ENCODE peak calls at places on chromosomes 3 and 15, in ten cellular contexts. One of them, this sample, is unnamed.

GRCh38 chr3:196965112-196965803 is 3.4 kb downstream of the PIGZ start:
- DNase-seq in amniotic stem cell: no peak
- DNase-seq in activated naive CD8-positive, alpha-beta T cell treated with anti-CD3 and anti-CD28 coated beads, Interleukin-2, amount 50 U/mL, for 24 hours: no peak
- DNase-seq in T-helper 1 cell: no peak
- DNase-seq in stimulated activated CD4-positive, alpha-beta T cell treated with anti-CD3 and anti-CD28 coated beads, Interleukin-15, amount 100 ng/mL, for 1 hour: no peak
- DNase-seq in NCI-H187 treated with DMSO at 0.1 percent for 48 hours: no peak
- DNase-seq in EL: no peak
- DNase-seq in hepatic stellate cell: no peak
- DNase-seq in activated CD4-positive, alpha-beta T cell treated with anti-CD3 and anti-CD28 coated beads for 1 hour: no peak
- DNase-seq in IMR-90: no peak
- DNase-seq in this sample: no peak

GRCh38 chr15:97995192-97995591 is 34.7 kb downstream of the ARRDC4 start:
- DNase-seq in amniotic stem cell: no peak
- DNase-seq in activated naive CD8-positive, alpha-beta T cell treated with anti-CD3 and anti-CD28 coated beads, Interleukin-2, amount 50 U/mL, for 24 hours: no peak
- DNase-seq in T-helper 1 cell: no peak
- DNase-seq in stimulated activated CD4-positive, alpha-beta T cell treated with anti-CD3 and anti-CD28 coated beads, Interleukin-15, amount 100 ng/mL, for 1 hour: no peak
- DNase-seq in NCI-H187 treated with DMSO at 0.1 percent for 48 hours: no peak
- DNase-seq in EL: no peak
- DNase-seq in hepatic stellate cell: no peak
- DNase-seq in activated CD4-positive, alpha-beta T cell treated with anti-CD3 and anti-CD28 coated beads for 1 hour: no peak
- DNase-seq in IMR-90: no peak
- DNase-seq in this sample: no peak

GRCh38 chr3:127263586-127264231 is 24.1 kb downstream of the PRR20G start:
- DNase-seq in amniotic stem cell: no peak
- DNase-seq in activated naive CD8-positive, alpha-beta T cell treated with anti-CD3 and anti-CD28 coated beads, Interleukin-2, amount 50 U/mL, for 24 hours: no peak
- DNase-seq in T-helper 1 cell: no peak
- DNase-seq in stimulated activated CD4-positive, alpha-beta T cell treated with anti-CD3 and anti-CD28 coated beads, Interleukin-15, amount 100 ng/mL, for 1 hour: no peak
- DNase-seq in NCI-H187 treated with DMSO at 0.1 percent for 48 hours: no peak
- DNase-seq in EL: no peak
- DNase-seq in hepatic stellate cell: no peak
- DNase-seq in activated CD4-positive, alpha-beta T cell treated with anti-CD3 and anti-CD28 coated beads for 1 hour: no peak
- DNase-seq in IMR-90: no peak
- DNase-seq in this sample: no peak

GRCh38 chr3:113255854-113256615 is 44.7 kb downstream of the BOC start:
- DNase-seq in amniotic stem cell: no peak
- DNase-seq in activated naive CD8-positive, alpha-beta T cell treated with anti-CD3 and anti-CD28 coated beads, Interleukin-2, amount 50 U/mL, for 24 hours: no peak
- DNase-seq in T-helper 1 cell: no peak
- DNase-seq in stimulated activated CD4-positive, alpha-beta T cell treated with anti-CD3 and anti-CD28 coated beads, Interleukin-15, amount 100 ng/mL, for 1 hour: no peak
- DNase-seq in NCI-H187 treated with DMSO at 0.1 percent for 48 hours: no peak
- DNase-seq in EL: no peak
- DNase-seq in hepatic stellate cell: no peak
- DNase-seq in activated CD4-positive, alpha-beta T cell treated with anti-CD3 and anti-CD28 coated beads for 1 hour: no peak
- DNase-seq in IMR-90: no peak
- DNase-seq in this sample: no peak

GRCh38 chr15:90035835-90036220 is 34.7 kb downstream of the ZNF710 start:
- DNase-seq in amniotic stem cell: no peak
- DNase-seq in activated naive CD8-positive, alpha-beta T cell treated with anti-CD3 and anti-CD28 coated beads, Interleukin-2, amount 50 U/mL, for 24 hours: no peak
- DNase-seq in T-helper 1 cell: no peak
- DNase-seq in stimulated activated CD4-positive, alpha-beta T cell treated with anti-CD3 and anti-CD28 coated beads, Interleukin-15, amount 100 ng/mL, for 1 hour: no peak
- DNase-seq in NCI-H187 treated with DMSO at 0.1 percent for 48 hours: no peak
- DNase-seq in EL: no peak
- DNase-seq in hepatic stellate cell: no peak
- DNase-seq in activated CD4-positive, alpha-beta T cell treated with anti-CD3 and anti-CD28 coated beads for 1 hour: no peak
- DNase-seq in IMR-90: no peak
- DNase-seq in this sample: no peak

GRCh38 chr3:101635345-101635744 is 41.6 kb downstream of the ZBTB11 start:
- DNase-seq in amniotic stem cell: no peak
- DNase-seq in activated naive CD8-positive, alpha-beta T cell treated with anti-CD3 and anti-CD28 coated beads, Interleukin-2, amount 50 U/mL, for 24 hours: no peak
- DNase-seq in T-helper 1 cell: no peak
- DNase-seq in stimulated activated CD4-positive, alpha-beta T cell treated with anti-CD3 and anti-CD28 coated beads, Interleukin-15, amount 100 ng/mL, for 1 hour: no peak
- DNase-seq in NCI-H187 treated with DMSO at 0.1 percent for 48 hours: no peak
- DNase-seq in EL: no peak
- DNase-seq in hepatic stellate cell: no peak
- DNase-seq in activated CD4-positive, alpha-beta T cell treated with anti-CD3 and anti-CD28 coated beads for 1 hour: no peak
- DNase-seq in IMR-90: no peak
- DNase-seq in this sample: no peak

GRCh38 chr3:154571827-154572226 is 141.8 kb upstream of the GPR149 start:
- DNase-seq in amniotic stem cell: no peak
- DNase-seq in activated naive CD8-positive, alpha-beta T cell treated with anti-CD3 and anti-CD28 coated beads, Interleukin-2, amount 50 U/mL, for 24 hours: no peak
- DNase-seq in T-helper 1 cell: no peak
- DNase-seq in stimulated activated CD4-positive, alpha-beta T cell treated with anti-CD3 and anti-CD28 coated beads, Interleukin-15, amount 100 ng/mL, for 1 hour: no peak
- DNase-seq in NCI-H187 treated with DMSO at 0.1 percent for 48 hours: no peak
- DNase-seq in EL: no peak
- DNase-seq in hepatic stellate cell: no peak
- DNase-seq in activated CD4-positive, alpha-beta T cell treated with anti-CD3 and anti-CD28 coated beads for 1 hour: no peak
- DNase-seq in IMR-90: no peak
- DNase-seq in this sample: peak

GRCh38 chr15:44861917-44862316 is 94.6 kb upstream of the TERB2 start:
- DNase-seq in amniotic stem cell: no peak
- DNase-seq in activated naive CD8-positive, alpha-beta T cell treated with anti-CD3 and anti-CD28 coated beads, Interleukin-2, amount 50 U/mL, for 24 hours: no peak
- DNase-seq in T-helper 1 cell: no peak
- DNase-seq in stimulated activated CD4-positive, alpha-beta T cell treated with anti-CD3 and anti-CD28 coated beads, Interleukin-15, amount 100 ng/mL, for 1 hour: no peak
- DNase-seq in NCI-H187 treated with DMSO at 0.1 percent for 48 hours: no peak
- DNase-seq in EL: no peak
- DNase-seq in hepatic stellate cell: no peak
- DNase-seq in activated CD4-positive, alpha-beta T cell treated with anti-CD3 and anti-CD28 coated beads for 1 hour: no peak
- DNase-seq in IMR-90: no peak
- DNase-seq in this sample: no peak

GRCh38 chr3:4271834-4272233 is 31.3 kb upstream of the SETMAR start:
- DNase-seq in amniotic stem cell: peak
- DNase-seq in activated naive CD8-positive, alpha-beta T cell treated with anti-CD3 and anti-CD28 coated beads, Interleukin-2, amount 50 U/mL, for 24 hours: no peak
- DNase-seq in T-helper 1 cell: no peak
- DNase-seq in stimulated activated CD4-positive, alpha-beta T cell treated with anti-CD3 and anti-CD28 coated beads, Interleukin-15, amount 100 ng/mL, for 1 hour: no peak
- DNase-seq in NCI-H187 treated with DMSO at 0.1 percent for 48 hours: no peak
- DNase-seq in EL: peak
- DNase-seq in hepatic stellate cell: peak
- DNase-seq in activated CD4-positive, alpha-beta T cell treated with anti-CD3 and anti-CD28 coated beads for 1 hour: no peak
- DNase-seq in IMR-90: peak
- DNase-seq in this sample: peak

GRCh38 chr3:94887056-94887455 is 824.2 kb downstream of the NSUN3 start:
- DNase-seq in amniotic stem cell: no peak
- DNase-seq in activated naive CD8-positive, alpha-beta T cell treated with anti-CD3 and anti-CD28 coated beads, Interleukin-2, amount 50 U/mL, for 24 hours: no peak
- DNase-seq in T-helper 1 cell: no peak
- DNase-seq in stimulated activated CD4-positive, alpha-beta T cell treated with anti-CD3 and anti-CD28 coated beads, Interleukin-15, amount 100 ng/mL, for 1 hour: no peak
- DNase-seq in NCI-H187 treated with DMSO at 0.1 percent for 48 hours: no peak
- DNase-seq in EL: no peak
- DNase-seq in hepatic stellate cell: no peak
- DNase-seq in activated CD4-positive, alpha-beta T cell treated with anti-CD3 and anti-CD28 coated beads for 1 hour: no peak
- DNase-seq in IMR-90: no peak
- DNase-seq in this sample: no peak

GRCh38 chr3:69499899-69500316 is 114.0 kb upstream of the FRMD4B start:
- DNase-seq in amniotic stem cell: no peak
- DNase-seq in activated naive CD8-positive, alpha-beta T cell treated with anti-CD3 and anti-CD28 coated beads, Interleukin-2, amount 50 U/mL, for 24 hours: no peak
- DNase-seq in T-helper 1 cell: no peak
- DNase-seq in stimulated activated CD4-positive, alpha-beta T cell treated with anti-CD3 and anti-CD28 coated beads, Interleukin-15, amount 100 ng/mL, for 1 hour: no peak
- DNase-seq in NCI-H187 treated with DMSO at 0.1 percent for 48 hours: no peak
- DNase-seq in EL: peak
- DNase-seq in hepatic stellate cell: no peak
- DNase-seq in activated CD4-positive, alpha-beta T cell treated with anti-CD3 and anti-CD28 coated beads for 1 hour: no peak
- DNase-seq in IMR-90: no peak
- DNase-seq in this sample: no peak

GRCh38 chr15:52090193-52090592 is 22.4 kb downstream of the BCL2L10 start:
- DNase-seq in amniotic stem cell: no peak
- DNase-seq in activated naive CD8-positive, alpha-beta T cell treated with anti-CD3 and anti-CD28 coated beads, Interleukin-2, amount 50 U/mL, for 24 hours: no peak
- DNase-seq in T-helper 1 cell: no peak
- DNase-seq in stimulated activated CD4-positive, alpha-beta T cell treated with anti-CD3 and anti-CD28 coated beads, Interleukin-15, amount 100 ng/mL, for 1 hour: no peak
- DNase-seq in NCI-H187 treated with DMSO at 0.1 percent for 48 hours: no peak
- DNase-seq in EL: no peak
- DNase-seq in hepatic stellate cell: no peak
- DNase-seq in activated CD4-positive, alpha-beta T cell treated with anti-CD3 and anti-CD28 coated beads for 1 hour: no peak
- DNase-seq in IMR-90: no peak
- DNase-seq in this sample: no peak

GRCh38 chr15:60152386-60152785 is 148.3 kb downstream of the FOXB1 start:
- DNase-seq in amniotic stem cell: no peak
- DNase-seq in activated naive CD8-positive, alpha-beta T cell treated with anti-CD3 and anti-CD28 coated beads, Interleukin-2, amount 50 U/mL, for 24 hours: no peak
- DNase-seq in T-helper 1 cell: peak
- DNase-seq in stimulated activated CD4-positive, alpha-beta T cell treated with anti-CD3 and anti-CD28 coated beads, Interleukin-15, amount 100 ng/mL, for 1 hour: no peak
- DNase-seq in NCI-H187 treated with DMSO at 0.1 percent for 48 hours: no peak
- DNase-seq in EL: no peak
- DNase-seq in hepatic stellate cell: no peak
- DNase-seq in activated CD4-positive, alpha-beta T cell treated with anti-CD3 and anti-CD28 coated beads for 1 hour: no peak
- DNase-seq in IMR-90: no peak
- DNase-seq in this sample: no peak

GRCh38 chr15:81087121-81087520 is 46.9 kb upstream of the CFAP161 start:
- DNase-seq in amniotic stem cell: no peak
- DNase-seq in activated naive CD8-positive, alpha-beta T cell treated with anti-CD3 and anti-CD28 coated beads, Interleukin-2, amount 50 U/mL, for 24 hours: no peak
- DNase-seq in T-helper 1 cell: no peak
- DNase-seq in stimulated activated CD4-positive, alpha-beta T cell treated with anti-CD3 and anti-CD28 coated beads, Interleukin-15, amount 100 ng/mL, for 1 hour: no peak
- DNase-seq in NCI-H187 treated with DMSO at 0.1 percent for 48 hours: no peak
- DNase-seq in EL: no peak
- DNase-seq in hepatic stellate cell: no peak
- DNase-seq in activated CD4-positive, alpha-beta T cell treated with anti-CD3 and anti-CD28 coated beads for 1 hour: no peak
- DNase-seq in IMR-90: no peak
- DNase-seq in this sample: no peak

GRCh38 chr3:133246119-133246518 is 153.7 kb upstream of the BFSP2 start:
- DNase-seq in amniotic stem cell: no peak
- DNase-seq in activated naive CD8-positive, alpha-beta T cell treated with anti-CD3 and anti-CD28 coated beads, Interleukin-2, amount 50 U/mL, for 24 hours: no peak
- DNase-seq in T-helper 1 cell: no peak
- DNase-seq in stimulated activated CD4-positive, alpha-beta T cell treated with anti-CD3 and anti-CD28 coated beads, Interleukin-15, amount 100 ng/mL, for 1 hour: no peak
- DNase-seq in NCI-H187 treated with DMSO at 0.1 percent for 48 hours: no peak
- DNase-seq in EL: no peak
- DNase-seq in hepatic stellate cell: no peak
- DNase-seq in activated CD4-positive, alpha-beta T cell treated with anti-CD3 and anti-CD28 coated beads for 1 hour: no peak
- DNase-seq in IMR-90: no peak
- DNase-seq in this sample: no peak

GRCh38 chr3:110579841-110580550 is 491.6 kb upstream of the NECTIN3 start:
- DNase-seq in amniotic stem cell: peak
- DNase-seq in activated naive CD8-positive, alpha-beta T cell treated with anti-CD3 and anti-CD28 coated beads, Interleukin-2, amount 50 U/mL, for 24 hours: no peak
- DNase-seq in T-helper 1 cell: no peak
- DNase-seq in stimulated activated CD4-positive, alpha-beta T cell treated with anti-CD3 and anti-CD28 coated beads, Interleukin-15, amount 100 ng/mL, for 1 hour: no peak
- DNase-seq in NCI-H187 treated with DMSO at 0.1 percent for 48 hours: no peak
- DNase-seq in EL: peak
- DNase-seq in hepatic stellate cell: peak
- DNase-seq in activated CD4-positive, alpha-beta T cell treated with anti-CD3 and anti-CD28 coated beads for 1 hour: no peak
- DNase-seq in IMR-90: peak
- DNase-seq in this sample: peak

GRCh38 chr15:49696441-49696840 is 75.6 kb downstream of the DTWD1 start:
- DNase-seq in amniotic stem cell: no peak
- DNase-seq in activated naive CD8-positive, alpha-beta T cell treated with anti-CD3 and anti-CD28 coated beads, Interleukin-2, amount 50 U/mL, for 24 hours: no peak
- DNase-seq in T-helper 1 cell: no peak
- DNase-seq in stimulated activated CD4-positive, alpha-beta T cell treated with anti-CD3 and anti-CD28 coated beads, Interleukin-15, amount 100 ng/mL, for 1 hour: no peak
- DNase-seq in NCI-H187 treated with DMSO at 0.1 percent for 48 hours: no peak
- DNase-seq in EL: peak
- DNase-seq in hepatic stellate cell: no peak
- DNase-seq in activated CD4-positive, alpha-beta T cell treated with anti-CD3 and anti-CD28 coated beads for 1 hour: no peak
- DNase-seq in IMR-90: peak
- DNase-seq in this sample: no peak

GRCh38 chr3:124772081-124772831 is 42.0 kb downstream of the UMPS start:
- DNase-seq in amniotic stem cell: no peak
- DNase-seq in activated naive CD8-positive, alpha-beta T cell treated with anti-CD3 and anti-CD28 coated beads, Interleukin-2, amount 50 U/mL, for 24 hours: no peak
- DNase-seq in T-helper 1 cell: no peak
- DNase-seq in stimulated activated CD4-positive, alpha-beta T cell treated with anti-CD3 and anti-CD28 coated beads, Interleukin-15, amount 100 ng/mL, for 1 hour: no peak
- DNase-seq in NCI-H187 treated with DMSO at 0.1 percent for 48 hours: no peak
- DNase-seq in EL: peak
- DNase-seq in hepatic stellate cell: peak
- DNase-seq in activated CD4-positive, alpha-beta T cell treated with anti-CD3 and anti-CD28 coated beads for 1 hour: no peak
- DNase-seq in IMR-90: peak
- DNase-seq in this sample: peak

GRCh38 chr15:63371297-63371918 is 10.2 kb downstream of the CA12 start:
- DNase-seq in amniotic stem cell: no peak
- DNase-seq in activated naive CD8-positive, alpha-beta T cell treated with anti-CD3 and anti-CD28 coated beads, Interleukin-2, amount 50 U/mL, for 24 hours: no peak
- DNase-seq in T-helper 1 cell: no peak
- DNase-seq in stimulated activated CD4-positive, alpha-beta T cell treated with anti-CD3 and anti-CD28 coated beads, Interleukin-15, amount 100 ng/mL, for 1 hour: no peak
- DNase-seq in NCI-H187 treated with DMSO at 0.1 percent for 48 hours: no peak
- DNase-seq in EL: peak
- DNase-seq in hepatic stellate cell: no peak
- DNase-seq in activated CD4-positive, alpha-beta T cell treated with anti-CD3 and anti-CD28 coated beads for 1 hour: no peak
- DNase-seq in IMR-90: peak
- DNase-seq in this sample: no peak

GRCh38 chr3:13053915-13054704 is 19.1 kb downstream of the IQSEC1 start:
- DNase-seq in amniotic stem cell: no peak
- DNase-seq in activated naive CD8-positive, alpha-beta T cell treated with anti-CD3 and anti-CD28 coated beads, Interleukin-2, amount 50 U/mL, for 24 hours: no peak
- DNase-seq in T-helper 1 cell: no peak
- DNase-seq in stimulated activated CD4-positive, alpha-beta T cell treated with anti-CD3 and anti-CD28 coated beads, Interleukin-15, amount 100 ng/mL, for 1 hour: no peak
- DNase-seq in NCI-H187 treated with DMSO at 0.1 percent for 48 hours: no peak
- DNase-seq in EL: no peak
- DNase-seq in hepatic stellate cell: no peak
- DNase-seq in activated CD4-positive, alpha-beta T cell treated with anti-CD3 and anti-CD28 coated beads for 1 hour: no peak
- DNase-seq in IMR-90: no peak
- DNase-seq in this sample: no peak

GRCh38 chr15:101203029-101203428 is 48.8 kb downstream of the CHSY1 start:
- DNase-seq in amniotic stem cell: no peak
- DNase-seq in activated naive CD8-positive, alpha-beta T cell treated with anti-CD3 and anti-CD28 coated beads, Interleukin-2, amount 50 U/mL, for 24 hours: no peak
- DNase-seq in T-helper 1 cell: peak
- DNase-seq in stimulated activated CD4-positive, alpha-beta T cell treated with anti-CD3 and anti-CD28 coated beads, Interleukin-15, amount 100 ng/mL, for 1 hour: no peak
- DNase-seq in NCI-H187 treated with DMSO at 0.1 percent for 48 hours: no peak
- DNase-seq in EL: no peak
- DNase-seq in hepatic stellate cell: no peak
- DNase-seq in activated CD4-positive, alpha-beta T cell treated with anti-CD3 and anti-CD28 coated beads for 1 hour: no peak
- DNase-seq in IMR-90: no peak
- DNase-seq in this sample: no peak

GRCh38 chr3:105806361-105806760 is 62.5 kb downstream of the CBLB start:
- DNase-seq in amniotic stem cell: peak
- DNase-seq in activated naive CD8-positive, alpha-beta T cell treated with anti-CD3 and anti-CD28 coated beads, Interleukin-2, amount 50 U/mL, for 24 hours: no peak
- DNase-seq in T-helper 1 cell: peak
- DNase-seq in stimulated activated CD4-positive, alpha-beta T cell treated with anti-CD3 and anti-CD28 coated beads, Interleukin-15, amount 100 ng/mL, for 1 hour: no peak
- DNase-seq in NCI-H187 treated with DMSO at 0.1 percent for 48 hours: no peak
- DNase-seq in EL: peak
- DNase-seq in hepatic stellate cell: no peak
- DNase-seq in activated CD4-positive, alpha-beta T cell treated with anti-CD3 and anti-CD28 coated beads for 1 hour: no peak
- DNase-seq in IMR-90: peak
- DNase-seq in this sample: peak

GRCh38 chr3:64554086-64554920 is 133.5 kb downstream of the ADAMTS9 start:
- DNase-seq in amniotic stem cell: no peak
- DNase-seq in activated naive CD8-positive, alpha-beta T cell treated with anti-CD3 and anti-CD28 coated beads, Interleukin-2, amount 50 U/mL, for 24 hours: no peak
- DNase-seq in T-helper 1 cell: no peak
- DNase-seq in stimulated activated CD4-positive, alpha-beta T cell treated with anti-CD3 and anti-CD28 coated beads, Interleukin-15, amount 100 ng/mL, for 1 hour: no peak
- DNase-seq in NCI-H187 treated with DMSO at 0.1 percent for 48 hours: no peak
- DNase-seq in EL: no peak
- DNase-seq in hepatic stellate cell: no peak
- DNase-seq in activated CD4-positive, alpha-beta T cell treated with anti-CD3 and anti-CD28 coated beads for 1 hour: no peak
- DNase-seq in IMR-90: no peak
- DNase-seq in this sample: no peak

GRCh38 chr15:89112341-89112971 is 24.2 kb downstream of the ABHD2 start:
- DNase-seq in amniotic stem cell: no peak
- DNase-seq in activated naive CD8-positive, alpha-beta T cell treated with anti-CD3 and anti-CD28 coated beads, Interleukin-2, amount 50 U/mL, for 24 hours: no peak
- DNase-seq in T-helper 1 cell: no peak
- DNase-seq in stimulated activated CD4-positive, alpha-beta T cell treated with anti-CD3 and anti-CD28 coated beads, Interleukin-15, amount 100 ng/mL, for 1 hour: no peak
- DNase-seq in NCI-H187 treated with DMSO at 0.1 percent for 48 hours: no peak
- DNase-seq in EL: peak
- DNase-seq in hepatic stellate cell: no peak
- DNase-seq in activated CD4-positive, alpha-beta T cell treated with anti-CD3 and anti-CD28 coated beads for 1 hour: no peak
- DNase-seq in IMR-90: peak
- DNase-seq in this sample: no peak

GRCh38 chr15:84590406-84590805 is 10.4 kb upstream of the ZSCAN2 start:
- DNase-seq in amniotic stem cell: no peak
- DNase-seq in activated naive CD8-positive, alpha-beta T cell treated with anti-CD3 and anti-CD28 coated beads, Interleukin-2, amount 50 U/mL, for 24 hours: no peak
- DNase-seq in T-helper 1 cell: no peak
- DNase-seq in stimulated activated CD4-positive, alpha-beta T cell treated with anti-CD3 and anti-CD28 coated beads, Interleukin-15, amount 100 ng/mL, for 1 hour: no peak
- DNase-seq in NCI-H187 treated with DMSO at 0.1 percent for 48 hours: no peak
- DNase-seq in EL: peak
- DNase-seq in hepatic stellate cell: no peak
- DNase-seq in activated CD4-positive, alpha-beta T cell treated with anti-CD3 and anti-CD28 coated beads for 1 hour: no peak
- DNase-seq in IMR-90: peak
- DNase-seq in this sample: no peak

GRCh38 chr3:129502641-129503386 is 25.6 kb upstream of the RHO start:
- DNase-seq in amniotic stem cell: no peak
- DNase-seq in activated naive CD8-positive, alpha-beta T cell treated with anti-CD3 and anti-CD28 coated beads, Interleukin-2, amount 50 U/mL, for 24 hours: no peak
- DNase-seq in T-helper 1 cell: no peak
- DNase-seq in stimulated activated CD4-positive, alpha-beta T cell treated with anti-CD3 and anti-CD28 coated beads, Interleukin-15, amount 100 ng/mL, for 1 hour: no peak
- DNase-seq in NCI-H187 treated with DMSO at 0.1 percent for 48 hours: no peak
- DNase-seq in EL: no peak
- DNase-seq in hepatic stellate cell: no peak
- DNase-seq in activated CD4-positive, alpha-beta T cell treated with anti-CD3 and anti-CD28 coated beads for 1 hour: no peak
- DNase-seq in IMR-90: no peak
- DNase-seq in this sample: no peak

GRCh38 chr15:89421219-89421618 is 75.2 kb downstream of the RHCG start:
- DNase-seq in amniotic stem cell: no peak
- DNase-seq in activated naive CD8-positive, alpha-beta T cell treated with anti-CD3 and anti-CD28 coated beads, Interleukin-2, amount 50 U/mL, for 24 hours: no peak
- DNase-seq in T-helper 1 cell: no peak
- DNase-seq in stimulated activated CD4-positive, alpha-beta T cell treated with anti-CD3 and anti-CD28 coated beads, Interleukin-15, amount 100 ng/mL, for 1 hour: no peak
- DNase-seq in NCI-H187 treated with DMSO at 0.1 percent for 48 hours: no peak
- DNase-seq in EL: no peak
- DNase-seq in hepatic stellate cell: no peak
- DNase-seq in activated CD4-positive, alpha-beta T cell treated with anti-CD3 and anti-CD28 coated beads for 1 hour: no peak
- DNase-seq in IMR-90: no peak
- DNase-seq in this sample: no peak

GRCh38 chr15:33016405-33017024 is 178.0 kb downstream of the FMN1 start:
- DNase-seq in amniotic stem cell: no peak
- DNase-seq in activated naive CD8-positive, alpha-beta T cell treated with anti-CD3 and anti-CD28 coated beads, Interleukin-2, amount 50 U/mL, for 24 hours: no peak
- DNase-seq in T-helper 1 cell: no peak
- DNase-seq in stimulated activated CD4-positive, alpha-beta T cell treated with anti-CD3 and anti-CD28 coated beads, Interleukin-15, amount 100 ng/mL, for 1 hour: no peak
- DNase-seq in NCI-H187 treated with DMSO at 0.1 percent for 48 hours: no peak
- DNase-seq in EL: no peak
- DNase-seq in hepatic stellate cell: no peak
- DNase-seq in activated CD4-positive, alpha-beta T cell treated with anti-CD3 and anti-CD28 coated beads for 1 hour: no peak
- DNase-seq in IMR-90: no peak
- DNase-seq in this sample: no peak